ENCODE peak calls at places on chromosomes 2 and 18, in ten cellular contexts. P is NT2/D1; M is stimulated activated CD8-positive, alpha-beta memory T cell treated with anti-CD3 and anti-CD28 coated beads, Interleukin-15, amount 100 ng/mL, for 1 hour; I is G401; X is RWPE1; W is osteocyte; O is GM03348; E is activated CD4-positive, alpha-beta T cell treated with anti-CD3 and anti-CD28 coated beads for 48 hours; F is T47D; R is astrocyte of the hippocampus. Y is an unnamed sample.

GRCh38 chr2:144230057-144230451 is 289.9 kb downstream of the ZEB2 start:
- DNase-seq in I (peak), O (no peak), F (no peak), M (no peak), W (no peak), P (no peak), R (no peak), E (no peak), X (no peak), Y (no peak)

GRCh38 chr18:21912339-21913239 is 172.0 kb downstream of the MIB1 start:
- DNase-seq in I (no peak), W (peak), R (no peak), P (peak), F (peak), O (no peak), E (no peak), M (no peak), X (no peak), Y (no peak)

GRCh38 chr2:209501579-209501978 is 77.7 kb downstream of the MAP2 start:
- DNase-seq in X (no peak), R (no peak), M (no peak), I (no peak), W (no peak), F (peak), E (no peak), O (no peak), P (no peak), Y (no peak)

GRCh38 chr2:221461911-221462310 is 110.2 kb downstream of the EPHA4 start:
- DNase-seq in I (no peak), W (no peak), X (no peak), R (no peak), F (no peak), M (no peak), E (no peak), O (peak), P (no peak), Y (no peak)

GRCh38 chr2:171703574-171704347 is 16.5 kb downstream of the DYNC1I2 start:
- DNase-seq in X (peak), W (no peak), R (peak), M (no peak), O (peak), E (no peak), I (peak), P (peak), F (peak), Y (no peak)

GRCh38 chr2:58923869-58924268 is 682.7 kb upstream of the FANCL start:
- DNase-seq in E (no peak), O (peak), P (no peak), W (no peak), F (no peak), X (no peak), M (no peak), R (peak), I (no peak), Y (no peak)

GRCh38 chr2:140988597-140988996 is 1142.2 kb downstream of the LRP1B start:
- DNase-seq in E (no peak), P (no peak), W (no peak), O (no peak), R (no peak), F (no peak), M (no peak), I (no peak), X (no peak), Y (no peak)

GRCh38 chr2:240250150-240250984 is 109.9 kb upstream of the OTOS start:
- DNase-seq in F (no peak), E (no peak), I (no peak), X (no peak), W (peak), O (no peak), P (no peak), M (no peak), R (no peak), Y (peak)

Y was measured in activated CD4-positive, alpha-beta memory T cell treated with anti-CD3 and anti-CD28 coated beads for 36 hours.